ENCODE peak calls at places on chromosomes 2 and 18, in six cellular contexts. W, N, D, M, C and Q are unnamed samples.

GRCh38 chr2:75959724-75960123 is 249.0 kb upstream of the GCFC2 start:
- DNase-seq in W (no peak), N (no peak), D (no peak), M (no peak), C (no peak), Q (no peak)

GRCh38 chr2:86436328-86436727 is 4.8 kb upstream of the KDM3A start:
- DNase-seq in W (no peak), N (no peak), D (no peak), M (no peak), C (no peak), Q (no peak)

GRCh38 chr2:57432528-57432927 is 614.1 kb upstream of the VRK2 start:
- DNase-seq in W (no peak), N (no peak), D (no peak), M (no peak), C (no peak), Q (no peak)

GRCh38 chr2:53549497-53549896 is 218.1 kb upstream of the CHAC2 start:
- DNase-seq in W (no peak), N (no peak), D (no peak), M (no peak), C (no peak), Q (no peak)

GRCh38 chr18:29979884-29980283 is 1062.7 kb downstream of the DSC3 start:
- DNase-seq in W (no peak), N (no peak), D (no peak), M (no peak), C (no peak), Q (no peak)

GRCh38 chr2:201975434-201975833 is 58.2 kb upstream of the FZD7 start:
- DNase-seq in W (no peak), N (no peak), D (no peak), M (no peak), C (no peak), Q (no peak)

GRCh38 chr2:234494361-234495075 is 2.4 kb downstream of the ARL4C start:
- DNase-seq in W (no peak), N (peak; percentile 43), D (no peak), M (no peak), C (peak; percentile 44), Q (no peak)

GRCh38 chr2:135709992-135710391 is 31.7 kb upstream of the UBXN4 start:
- DNase-seq in W (no peak), N (peak; percentile 58), D (peak; percentile 53), M (peak; percentile 72), C (peak; percentile 66), Q (peak; percentile 32)

GRCh38 chr2:68839260-68839833 is 31.9 kb downstream of the BMP10 start:
- DNase-seq in W (no peak), N (no peak), D (no peak), M (no peak), C (no peak), Q (no peak)

GRCh38 chr2:39640681-39641080 is 25.0 kb upstream of the TMEM178A start:
- DNase-seq in W (no peak), N (no peak), D (no peak), M (no peak), C (no peak), Q (no peak)

GRCh38 chr2:174972924-174973323 is 32.3 kb downstream of the CHN1 start:
- DNase-seq in W (no peak), N (no peak), D (no peak), M (no peak), C (no peak), Q (no peak)

GRCh38 chr2:53896864-53897263 is 37.1 kb upstream of the GPR75 start:
- DNase-seq in W (no peak), N (no peak), D (no peak), M (no peak), C (no peak), Q (no peak)

GRCh38 chr2:28343184-28343942 is 49.3 kb upstream of the FOSL2 start:
- DNase-seq in W (no peak), N (no peak), D (no peak), M (no peak), C (no peak), Q (no peak)

GRCh38 chr2:23691576-23691975 is 235.3 kb downstream of the ATAD2B start:
- DNase-seq in W (no peak), N (no peak), D (no peak), M (no peak), C (no peak), Q (no peak)

GRCh38 chr2:11949732-11950503 is 203.5 kb downstream of the LPIN1 start:
- DNase-seq in W (no peak), N (no peak), D (no peak), M (no peak), C (no peak), Q (no peak)

GRCh38 chr2:160751021-160751420 is 257.4 kb upstream of the RBMS1 start:
- DNase-seq in W (no peak), N (no peak), D (no peak), M (no peak), C (no peak), Q (no peak)

DNA sequence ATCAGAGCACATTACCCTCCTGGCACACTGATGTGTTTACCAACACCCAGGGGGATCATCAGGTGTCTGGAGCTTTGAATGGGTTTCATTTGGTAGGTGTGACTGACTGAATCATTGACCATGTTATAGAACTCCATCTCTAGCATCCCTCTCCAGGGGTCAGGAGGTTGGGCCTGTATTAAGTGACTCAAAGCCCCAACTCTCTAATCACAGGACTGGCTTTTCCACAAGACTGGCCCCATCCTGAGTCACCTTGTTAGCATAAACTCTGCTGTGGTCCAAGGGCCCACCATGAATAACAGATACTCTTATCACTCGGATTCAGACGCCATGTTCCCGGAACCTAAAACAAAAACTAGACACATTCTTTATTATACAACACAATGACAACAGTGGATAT is 125.9 kb upstream of the NDUFV2 start:
- DNase-seq in W (no peak), N (no peak), D (no peak), M (no peak), C (no peak), Q (no peak)
- H3K27ac ChIP-seq in W (no peak overlapping the region), N (no peak overlapping the region), D (no peak overlapping the region), M (no peak overlapping the region), C (no peak overlapping the region), Q (no peak overlapping the region)

GRCh38 chr2:61671561-61672315 is 133.6 kb upstream of the XPO1 start:
- DNase-seq in W (no peak), N (no peak), D (no peak), M (no peak), C (no peak), Q (no peak)
- H3K27ac ChIP-seq in W (peak overlapping the region; percentile 50), N (peak overlapping the region; percentile 94), D (no peak overlapping the region), M (peak overlapping the region; percentile 82), C (peak overlapping the region; percentile 76), Q (peak overlapping the region; percentile 85)

GRCh38 chr2:169509230-169509917 is at the start of gene KLHL41:
- DNase-seq in W (no peak), N (no peak), D (no peak), M (no peak), C (no peak), Q (peak; percentile 79)
- H3K27ac ChIP-seq in W (peak within 1 kb of the TSS; percentile 42), N (peak within 1 kb of the TSS; percentile 86), D (no peak within 1 kb of the TSS), M (no peak within 1 kb of the TSS), C (no peak within 1 kb of the TSS), Q (peak within 1 kb of the TSS; percentile 90)

GRCh38 chr2:36376319-36376765 is 20.8 kb downstream of the CRIM1 start:
- DNase-seq in W (peak; percentile 47), N (peak; percentile 64), D (peak; percentile 95), M (peak; percentile 83), C (peak; percentile 87), Q (peak; percentile 51)

GRCh38 chr2:36371070-36371962 is 15.7 kb downstream of the CRIM1 start:
- DNase-seq in W (no peak), N (no peak), D (no peak), M (no peak), C (no peak), Q (no peak)

GRCh38 chr2:36371963-36372391 is 16.4 kb downstream of the CRIM1 start:
- DNase-seq in W (no peak), N (no peak), D (peak; percentile 60), M (no peak), C (no peak), Q (peak; percentile 69)

GRCh38 chr2:36374586-36374985 is 19.0 kb downstream of the CRIM1 start:
- DNase-seq in W (no peak), N (no peak), D (no peak), M (no peak), C (no peak), Q (no peak)

GRCh38 chr2:36373149-36373880 is 17.7 kb downstream of the CRIM1 start:
- DNase-seq in W (no peak), N (peak; percentile 63), D (no peak), M (peak; percentile 29), C (peak; percentile 45), Q (no peak)
- H3K27ac ChIP-seq in W (peak overlapping the region; percentile 35), N (no peak overlapping the region), D (peak overlapping the region; percentile 92), M (no peak overlapping the region), C (peak overlapping the region; percentile 56), Q (peak overlapping the region; percentile 75)

GRCh38 chr18:63192171-63192884 is 127.2 kb downstream of the BCL2 start:
- DNase-seq in W (no peak), N (no peak), D (no peak), M (no peak), C (no peak), Q (no peak)
- H3K27ac ChIP-seq in W (no peak overlapping the region), N (peak overlapping the region; percentile 30), D (no peak overlapping the region), M (no peak overlapping the region), C (no peak overlapping the region), Q (peak overlapping the region; percentile 87)

DNA sequence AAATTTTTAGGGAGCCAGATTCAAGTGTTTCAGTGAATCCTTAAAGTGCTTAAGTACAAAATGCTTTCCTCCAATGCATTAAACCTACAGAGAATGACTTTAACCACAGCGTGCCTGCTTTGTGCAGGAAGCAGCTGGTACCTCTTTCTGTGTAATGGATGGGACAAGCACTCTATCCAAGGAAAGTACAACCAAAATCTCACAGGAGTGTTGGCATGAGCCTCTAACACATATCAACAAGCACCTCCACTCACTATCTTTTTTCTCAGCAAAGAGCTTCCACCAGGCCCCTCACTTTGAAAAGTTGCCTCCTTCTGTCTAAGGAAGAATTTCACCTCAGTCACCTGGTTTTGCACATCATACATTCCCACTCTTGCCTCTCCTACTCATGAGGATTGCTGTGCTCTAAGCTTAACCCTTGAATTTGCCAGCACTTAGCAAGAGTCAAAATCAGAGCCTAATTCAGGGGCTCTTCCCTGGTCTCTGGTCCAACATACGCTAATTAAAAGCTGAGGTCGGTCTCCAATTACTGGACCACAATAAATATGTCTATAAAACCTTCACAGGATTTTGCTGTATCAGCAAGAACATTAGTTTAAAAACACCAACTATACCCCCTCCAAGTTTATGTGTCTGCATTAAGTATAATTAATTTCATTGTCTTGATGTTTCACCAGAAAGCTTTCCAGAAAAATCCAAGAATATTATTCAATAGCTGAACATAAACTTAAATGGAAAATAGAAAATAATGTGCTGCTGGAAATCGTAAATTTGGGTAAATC is 68.9 kb downstream of the ZNF521 start:
- DNase-seq in W (no peak), N (no peak), D (no peak), M (no peak), C (no peak), Q (no peak)
- H3K27ac ChIP-seq in W (no peak overlapping the region), N (peak overlapping the region; percentile 85), D (no peak overlapping the region), M (no peak overlapping the region), C (no peak overlapping the region), Q (no peak overlapping the region)